ENCODE peak calls at places on chromosomes 7 and 10, in nine cellular contexts. C is 8988T; G is ACHN; T is MCF 10A; U is NCI-H1436; F is stimulated activated CD4-positive, alpha-beta T cell treated with anti-CD3 and anti-CD28 coated beads, Interleukin-2, amount 100 ng/mL, for 48 hours; V is fibroblast of lung; X is DMS79; P is iPS-NIHi11. S is an unnamed sample.

GRCh38 chr10:63588436-63589180 is 67.4 kb downstream of the REEP3 start:
- DNase-seq in C (no peak), G (no peak), T (peak), U (no peak), F (no peak), V (peak), X (no peak), P (no peak), S (no peak)

GRCh38 chr7:46633816-46634215 is 712.7 kb upstream of the IGFBP3 start:
- DNase-seq in C (no peak), G (no peak), T (no peak), U (no peak), F (no peak), V (no peak), X (no peak), P (no peak), S (no peak)

GRCh38 chr7:47478017-47478344 is 103.9 kb downstream of the TNS3 start:
- DNase-seq in C (no peak), G (no peak), T (no peak), U (no peak), F (no peak), V (peak), X (no peak), P (no peak), S (no peak)

GRCh38 chr10:30811665-30812017 is 182.1 kb upstream of the LYZL2 start:
- DNase-seq in C (no peak), G (no peak), T (no peak), U (no peak), F (no peak), V (peak), X (no peak), P (no peak), S (no peak)

GRCh38 chr10:78357673-78358206 is 324.1 kb downstream of the RPS24 start:
- DNase-seq in C (no peak), G (no peak), T (no peak), U (no peak), F (no peak), V (no peak), X (no peak), P (no peak), S (no peak)

GRCh38 chr7:28708033-28708451 is 250.1 kb downstream of the TRIL start:
- DNase-seq in C (no peak), G (peak), T (no peak), U (no peak), F (no peak), V (peak), X (peak), P (no peak), S (no peak)

GRCh38 chr7:22663721-22664120 is 63.3 kb upstream of the IL6 start:
- DNase-seq in C (no peak), G (no peak), T (no peak), U (no peak), F (no peak), V (peak), X (no peak), P (no peak), S (no peak)

GRCh38 chr10:24444337-24444736 is 235.4 kb downstream of the KIAA1217 start:
- DNase-seq in C (no peak), G (peak), T (peak), U (no peak), F (no peak), V (peak), X (peak), P (no peak), S (no peak)

GRCh38 chr10:122513053-122513452 is 47.5 kb upstream of the DMBT1 start:
- DNase-seq in C (no peak), G (no peak), T (no peak), U (no peak), F (no peak), V (no peak), X (no peak), P (no peak), S (no peak)

GRCh38 chr7:92135490-92135889 is 1.2 kb upstream of the CYP51A1 start:
- DNase-seq in C (no peak), G (no peak), T (peak), U (no peak), F (no peak), V (peak), X (no peak), P (no peak), S (no peak)

GRCh38 chr7:33761440-33762080 is 143.8 kb upstream of the BMPER start:
- DNase-seq in C (no peak), G (no peak), T (no peak), U (peak), F (no peak), V (no peak), X (no peak), P (no peak), S (no peak)

GRCh38 chr7:20331912-20332317 is 1.2 kb downstream of the ITGB8 start:
- DNase-seq in C (no peak), G (no peak), T (peak), U (no peak), F (no peak), V (no peak), X (no peak), P (no peak), S (peak)

S was measured in NCI-H1417 treated with DMSO at 0.1 percent for 48 hours.